ENCODE peak calls at places on chromosomes 5 and 9, in four cellular contexts. One of them, this sample, is unnamed.

GRCh38 chr5:181107699-181108098 is 23.3 kb downstream of the OR2V1 start:
- DNase-seq in upper lobe of left lung: no peak
- DNase-seq in AG10803: no peak
- DNase-seq in cardiac muscle cell: no peak
- DNase-seq in this sample: no peak

GRCh38 chr9:93681316-93682154 is 105.2 kb downstream of the PHF2 start:
- DNase-seq in cardiac muscle cell: no peak
- DNase-seq in upper lobe of left lung: peak
- DNase-seq in AG10803: no peak
- DNase-seq in this sample: no peak

GRCh38 chr5:999724-1000123 is 8.9 kb upstream of the NKD2 start:
- DNase-seq in cardiac muscle cell: no peak
- DNase-seq in upper lobe of left lung: no peak
- DNase-seq in AG10803: no peak
- DNase-seq in this sample: no peak

GRCh38 chr9:114898741-114899140 is 31.6 kb downstream of the TNFSF8 start:
- DNase-seq in upper lobe of left lung: no peak
- DNase-seq in cardiac muscle cell: peak
- DNase-seq in AG10803: no peak
- DNase-seq in this sample: no peak

GRCh38 chr9:5493597-5494511 is 16.5 kb upstream of the PDCD1LG2 start:
- DNase-seq in cardiac muscle cell: peak
- DNase-seq in AG10803: peak
- DNase-seq in upper lobe of left lung: no peak
- DNase-seq in this sample: peak

GRCh38 chr9:137255448-137256114 is 454 bp downstream of the NELFB start:
- DNase-seq in upper lobe of left lung: no peak
- DNase-seq in AG10803: peak
- DNase-seq in cardiac muscle cell: no peak
- DNase-seq in this sample: peak

GRCh38 chr9:75692309-75692708 is 198.2 kb upstream of the PCSK5 start:
- DNase-seq in upper lobe of left lung: no peak
- DNase-seq in AG10803: no peak
- DNase-seq in cardiac muscle cell: no peak
- DNase-seq in this sample: no peak

GRCh38 chr9:16257604-16258003 is 612.9 kb downstream of the BNC2 start:
- DNase-seq in upper lobe of left lung: no peak
- DNase-seq in cardiac muscle cell: peak
- DNase-seq in AG10803: no peak
- DNase-seq in this sample: peak

GRCh38 chr5:89703799-89704198 is 705.8 kb downstream of the CETN3 start:
- DNase-seq in AG10803: peak
- DNase-seq in cardiac muscle cell: peak
- DNase-seq in upper lobe of left lung: no peak
- DNase-seq in this sample: no peak

GRCh38 chr5:173196133-173196952 is 38.7 kb downstream of the NKX2-5 start:
- DNase-seq in cardiac muscle cell: no peak
- DNase-seq in upper lobe of left lung: no peak
- DNase-seq in AG10803: no peak
- DNase-seq in this sample: no peak

GRCh38 chr9:91126761-91127420 is 234.8 kb downstream of the AUH start:
- DNase-seq in cardiac muscle cell: peak
- DNase-seq in AG10803: peak
- DNase-seq in upper lobe of left lung: no peak
- DNase-seq in this sample: peak

GRCh38 chr5:151157426-151158286 is at the start of gene ANXA6:
- DNase-seq in upper lobe of left lung: peak
- DNase-seq in cardiac muscle cell: peak
- DNase-seq in AG10803: peak
- DNase-seq in this sample: peak

GRCh38 chr5:74423383-74423782 is 217.1 kb downstream of the ENC1 start:
- DNase-seq in upper lobe of left lung: no peak
- DNase-seq in cardiac muscle cell: no peak
- DNase-seq in AG10803: no peak
- DNase-seq in this sample: no peak

GRCh38 chr9:7086389-7086788 is 328.6 kb downstream of the KDM4C start:
- DNase-seq in AG10803: no peak
- DNase-seq in cardiac muscle cell: no peak
- DNase-seq in upper lobe of left lung: no peak
- DNase-seq in this sample: no peak

GRCh38 chr5:79585129-79585528 is 27.1 kb upstream of the TENT2 start:
- DNase-seq in upper lobe of left lung: no peak
- DNase-seq in AG10803: no peak
- DNase-seq in cardiac muscle cell: no peak
- DNase-seq in this sample: no peak

GRCh38 chr5:9339206-9339818 is 206.6 kb downstream of the SEMA5A start:
- DNase-seq in upper lobe of left lung: no peak
- DNase-seq in AG10803: no peak
- DNase-seq in cardiac muscle cell: no peak
- DNase-seq in this sample: peak

GRCh38 chr9:134134949-134135342 is 936 bp upstream of the WDR5 start:
- DNase-seq in AG10803: no peak
- DNase-seq in cardiac muscle cell: no peak
- DNase-seq in upper lobe of left lung: no peak
- DNase-seq in this sample: no peak

GRCh38 chr5:181217805-181218065 is 5.3 kb upstream of the TRIM41 start:
- DNase-seq in cardiac muscle cell: no peak
- DNase-seq in upper lobe of left lung: no peak
- DNase-seq in AG10803: no peak
- DNase-seq in this sample: no peak

GRCh38 chr9:95012902-95013301 is 286.4 kb downstream of the AOPEP start:
- DNase-seq in AG10803: no peak
- DNase-seq in cardiac muscle cell: no peak
- DNase-seq in upper lobe of left lung: no peak
- DNase-seq in this sample: no peak

GRCh38 chr9:95012035-95012708 is 285.7 kb downstream of the AOPEP start:
- DNase-seq in upper lobe of left lung: no peak
- DNase-seq in cardiac muscle cell: no peak
- DNase-seq in AG10803: peak
- DNase-seq in this sample: no peak

GRCh38 chr9:95009459-95009858 is 283.0 kb downstream of the AOPEP start:
- DNase-seq in AG10803: no peak
- DNase-seq in upper lobe of left lung: no peak
- DNase-seq in cardiac muscle cell: no peak
- DNase-seq in this sample: peak

GRCh38 chr9:95008151-95008771 is 281.8 kb downstream of the AOPEP start:
- DNase-seq in AG10803: no peak
- DNase-seq in cardiac muscle cell: no peak
- DNase-seq in upper lobe of left lung: no peak
- DNase-seq in this sample: peak

DNA sequence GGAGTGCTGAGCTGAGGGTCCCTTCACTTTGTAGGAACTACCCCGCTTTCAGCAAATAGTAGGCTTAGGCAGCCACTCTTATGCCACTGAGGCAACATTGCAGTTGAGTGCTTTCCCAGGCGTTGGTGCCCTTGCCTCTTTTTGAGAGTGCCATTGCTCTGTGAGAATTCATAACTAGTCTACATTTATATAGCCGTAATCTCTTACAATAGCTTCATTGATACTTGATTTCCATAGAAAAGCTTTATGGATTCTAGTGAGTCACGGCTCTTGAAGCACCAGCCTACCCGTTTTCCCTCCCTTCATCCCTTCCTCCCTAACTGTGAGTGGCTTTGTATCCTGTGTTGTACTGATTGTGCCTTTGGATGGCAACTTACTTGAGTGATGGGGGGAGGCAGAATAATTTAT is 283.9 kb downstream of the AOPEP start:
- DNase-seq in cardiac muscle cell: no peak
- DNase-seq in upper lobe of left lung: no peak
- DNase-seq in AG10803: no peak
- DNase-seq in this sample: no peak
- H3K4me3 ChIP-seq in cardiac muscle cell: no peak
- H3K4me3 ChIP-seq in upper lobe of left lung: no peak
- H3K4me3 ChIP-seq in AG10803: no peak
- H3K4me3 ChIP-seq in this sample: no peak

GRCh38 chr9:87516931-87517300 is 19.2 kb downstream of the DAPK1 start:
- DNase-seq in upper lobe of left lung: no peak
- DNase-seq in cardiac muscle cell: no peak
- DNase-seq in AG10803: no peak
- DNase-seq in this sample: no peak
- H3K4me3 ChIP-seq in upper lobe of left lung: no peak
- H3K4me3 ChIP-seq in cardiac muscle cell: no peak
- H3K4me3 ChIP-seq in AG10803: no peak
- H3K4me3 ChIP-seq in this sample: no peak

GRCh38 chr5:56550227-56550626 is 265.1 kb upstream of the MAP3K1 start:
- DNase-seq in cardiac muscle cell: no peak
- DNase-seq in AG10803: no peak
- DNase-seq in upper lobe of left lung: no peak
- DNase-seq in this sample: no peak
- H3K4me3 ChIP-seq in cardiac muscle cell: no peak
- H3K4me3 ChIP-seq in AG10803: no peak
- H3K4me3 ChIP-seq in upper lobe of left lung: no peak
- H3K4me3 ChIP-seq in this sample: no peak

DNA sequence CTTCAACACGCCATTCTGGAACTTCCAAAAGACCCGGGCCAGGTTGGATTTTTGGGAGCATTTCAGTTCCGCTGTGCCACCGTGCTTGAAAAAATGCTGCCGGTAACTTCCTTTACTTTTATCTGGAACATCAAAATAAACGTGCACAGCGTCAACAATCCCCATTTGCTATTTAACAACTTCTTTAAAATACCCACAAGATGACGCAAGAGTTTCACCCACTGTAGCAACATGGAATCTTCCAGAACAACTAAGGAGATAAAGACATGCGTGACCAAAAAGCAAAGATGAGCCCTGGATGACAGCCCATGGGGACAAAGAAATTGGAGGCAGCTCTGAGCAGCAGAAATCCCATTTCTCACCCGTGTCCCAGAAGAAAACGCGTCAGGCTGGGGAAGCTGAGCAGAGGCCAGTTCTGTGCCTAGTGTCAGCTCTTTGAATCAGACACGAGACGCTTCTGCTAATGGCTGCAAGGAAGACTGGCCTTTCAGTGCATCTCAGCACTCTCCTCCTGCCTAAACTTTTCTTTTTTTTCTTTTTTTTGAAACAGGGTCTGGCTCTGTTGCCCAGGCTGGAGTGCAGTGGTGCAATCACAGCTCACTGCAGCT is 61.3 kb downstream of the SECISBP2 start:
- DNase-seq in AG10803: no peak
- DNase-seq in upper lobe of left lung: no peak
- DNase-seq in cardiac muscle cell: peak
- DNase-seq in this sample: no peak
- H3K4me3 ChIP-seq in AG10803: no peak
- H3K4me3 ChIP-seq in upper lobe of left lung: no peak
- H3K4me3 ChIP-seq in cardiac muscle cell: no peak
- H3K4me3 ChIP-seq in this sample: no peak

GRCh38 chr5:39158127-39158593 is 61.2 kb downstream of the FYB1 start:
- DNase-seq in upper lobe of left lung: no peak
- DNase-seq in AG10803: peak
- DNase-seq in cardiac muscle cell: peak
- DNase-seq in this sample: peak

GRCh38 chr5:39161578-39161977 is 57.8 kb downstream of the FYB1 start:
- DNase-seq in AG10803: no peak
- DNase-seq in upper lobe of left lung: no peak
- DNase-seq in cardiac muscle cell: no peak
- DNase-seq in this sample: no peak

GRCh38 chr5:39158786-39159185 is 60.6 kb downstream of the FYB1 start:
- DNase-seq in cardiac muscle cell: no peak
- DNase-seq in upper lobe of left lung: no peak
- DNase-seq in AG10803: no peak
- DNase-seq in this sample: no peak

GRCh38 chr5:39160576-39161213 is 58.7 kb downstream of the FYB1 start:
- DNase-seq in AG10803: no peak
- DNase-seq in upper lobe of left lung: no peak
- DNase-seq in cardiac muscle cell: no peak
- DNase-seq in this sample: no peak

DNA sequence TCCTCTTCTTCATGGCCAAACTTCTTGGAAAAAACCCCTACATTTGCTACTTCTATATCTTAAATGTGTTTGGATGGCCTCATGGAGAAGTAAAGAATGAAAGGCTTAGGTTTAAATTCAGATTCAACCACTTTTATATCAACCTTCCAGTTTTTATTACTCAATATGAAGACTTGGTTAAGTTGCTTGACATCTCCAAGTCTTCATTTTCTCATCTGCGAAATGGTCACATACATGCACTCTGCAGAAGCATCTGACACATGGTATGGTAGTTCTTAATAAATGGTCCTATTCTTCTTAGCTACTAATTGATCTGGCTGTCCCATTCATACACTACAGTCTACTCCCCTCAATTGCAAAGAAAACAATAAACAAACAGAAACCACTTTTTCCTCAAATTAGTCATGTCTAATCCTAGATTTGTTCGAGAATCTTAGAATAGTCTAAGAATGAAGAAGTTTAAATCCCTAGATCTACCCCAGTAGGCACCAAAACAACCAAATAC is 59.3 kb downstream of the FYB1 start:
- DNase-seq in cardiac muscle cell: no peak
- DNase-seq in AG10803: no peak
- DNase-seq in upper lobe of left lung: no peak
- DNase-seq in this sample: no peak
- H3K4me3 ChIP-seq in cardiac muscle cell: no peak
- H3K4me3 ChIP-seq in AG10803: no peak
- H3K4me3 ChIP-seq in upper lobe of left lung: no peak
- H3K4me3 ChIP-seq in this sample: no peak

DNA sequence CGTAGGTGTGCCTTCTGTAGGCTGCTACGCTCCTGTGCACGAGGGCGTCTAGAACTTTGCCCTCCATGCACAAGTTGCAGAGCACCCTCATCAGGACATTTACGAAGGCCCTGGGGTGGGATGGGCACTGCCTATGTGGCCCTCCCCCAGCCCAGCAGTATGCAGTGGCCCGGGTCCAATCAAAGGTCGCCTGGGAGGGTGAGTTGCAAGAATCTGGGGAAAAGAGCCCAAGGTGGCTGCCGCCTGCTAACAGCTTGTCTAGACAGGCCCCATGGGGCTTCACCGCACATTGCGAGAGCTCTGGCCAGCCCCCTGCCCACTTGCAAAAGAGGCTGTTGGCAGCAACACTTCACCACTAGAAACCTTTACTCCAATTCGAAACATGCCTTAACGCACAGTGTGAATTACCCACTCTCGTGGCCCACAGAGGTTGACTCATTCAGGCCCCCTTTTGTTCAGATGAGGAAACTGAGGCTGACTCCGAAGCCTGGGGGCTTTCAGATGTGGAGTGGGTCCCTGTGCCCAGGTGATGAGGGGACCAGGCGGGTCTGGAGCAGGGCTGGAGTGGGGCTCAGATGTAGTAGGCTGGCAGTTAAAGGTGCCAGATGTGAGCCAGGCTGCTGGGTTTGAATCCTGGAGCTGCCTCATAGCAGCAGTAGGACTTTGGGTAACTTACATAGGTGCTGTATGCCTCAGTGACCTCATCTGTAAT is 31.8 kb upstream of the IL17B start:
- DNase-seq in cardiac muscle cell: peak
- DNase-seq in AG10803: peak
- DNase-seq in upper lobe of left lung: no peak
- DNase-seq in this sample: no peak
- H3K4me3 ChIP-seq in cardiac muscle cell: no peak
- H3K4me3 ChIP-seq in AG10803: peak
- H3K4me3 ChIP-seq in upper lobe of left lung: peak
- H3K4me3 ChIP-seq in this sample: no peak

GRCh38 chr9:133133680-133134418 is 12.8 kb upstream of the RALGDS start:
- DNase-seq in AG10803: peak
- DNase-seq in cardiac muscle cell: peak
- DNase-seq in upper lobe of left lung: peak
- DNase-seq in this sample: peak
- H3K4me3 ChIP-seq in AG10803: no peak
- H3K4me3 ChIP-seq in cardiac muscle cell: no peak
- H3K4me3 ChIP-seq in upper lobe of left lung: no peak
- H3K4me3 ChIP-seq in this sample: no peak

GRCh38 chr5:170517411-170517810 is 13.6 kb downstream of the KCNIP1 start:
- DNase-seq in cardiac muscle cell: no peak
- DNase-seq in AG10803: no peak
- DNase-seq in upper lobe of left lung: no peak
- DNase-seq in this sample: no peak
- H3K4me3 ChIP-seq in cardiac muscle cell: no peak
- H3K4me3 ChIP-seq in AG10803: no peak
- H3K4me3 ChIP-seq in upper lobe of left lung: no peak
- H3K4me3 ChIP-seq in this sample: no peak